ENCODE peak calls at places on chromosomes 12 and 14, in nine cellular contexts. A, O, S, Z, V, H, T, F and B are unnamed samples.

GRCh38 chr14:30559638-30560071 is 697 bp downstream of the G2E3 start:
- DNase-seq in A (peak), O (peak), S (peak), Z (peak), V (peak), H (peak), T (peak), F (no peak), B (peak)

GRCh38 chr14:53187921-53188463 is 34.9 kb upstream of the DDHD1 start:
- DNase-seq in A (peak), O (no peak), S (no peak), Z (no peak), V (no peak), H (peak), T (no peak), F (no peak), B (no peak)

GRCh38 chr14:95320076-95320895 is 578 bp upstream of the CLMN start:
- DNase-seq in A (no peak), O (no peak), S (no peak), Z (peak), V (no peak), H (no peak), T (no peak), F (no peak), B (no peak)

GRCh38 chr14:103141117-103141796 is 18.0 kb downstream of the TNFAIP2 start:
- DNase-seq in A (peak), O (peak), S (peak), Z (no peak), V (peak), H (peak), T (no peak), F (no peak), B (peak)

GRCh38 chr12:87793134-87793533 is 236.1 kb downstream of the C12orf50 start:
- DNase-seq in A (peak), O (peak), S (no peak), Z (no peak), V (no peak), H (no peak), T (no peak), F (no peak), B (no peak)

GRCh38 chr12:84857809-84858208 is 54.8 kb downstream of the SLC6A15 start:
- DNase-seq in A (no peak), O (no peak), S (peak), Z (no peak), V (peak), H (peak), T (no peak), F (no peak), B (no peak)

GRCh38 chr14:104973215-104974145 is 4.7 kb downstream of the AHNAK2 start:
- DNase-seq in A (peak), O (peak), S (peak), Z (no peak), V (no peak), H (peak), T (peak), F (no peak), B (peak)

GRCh38 chr14:102957222-102957621 is 34.8 kb downstream of the AMN start:
- DNase-seq in A (peak), O (peak), S (no peak), Z (no peak), V (no peak), H (no peak), T (no peak), F (no peak), B (no peak)

GRCh38 chr14:33707751-33708150 is 243.1 kb downstream of the EGLN3 start:
- DNase-seq in A (peak), O (no peak), S (no peak), Z (no peak), V (no peak), H (no peak), T (no peak), F (no peak), B (no peak)

GRCh38 chr12:124646385-124647230 is 79.2 kb upstream of the NCOR2 start:
- DNase-seq in A (no peak), O (peak), S (no peak), Z (no peak), V (no peak), H (no peak), T (no peak), F (peak), B (no peak)
- H2AFZ ChIP-seq in A (no peak), O (peak), S (no peak), Z (no peak), V (no peak), H (no peak), T (no peak), F (no peak), B (no peak)

GRCh38 chr12:49872381-49872780 is 29.5 kb upstream of the BCDIN3D start:
- DNase-seq in A (no peak), O (no peak), S (no peak), Z (no peak), V (no peak), H (no peak), T (no peak), F (no peak), B (no peak)
- H2AFZ ChIP-seq in A (no peak), O (no peak), S (no peak), Z (peak), V (no peak), H (no peak), T (no peak), F (no peak), B (no peak)

DNA sequence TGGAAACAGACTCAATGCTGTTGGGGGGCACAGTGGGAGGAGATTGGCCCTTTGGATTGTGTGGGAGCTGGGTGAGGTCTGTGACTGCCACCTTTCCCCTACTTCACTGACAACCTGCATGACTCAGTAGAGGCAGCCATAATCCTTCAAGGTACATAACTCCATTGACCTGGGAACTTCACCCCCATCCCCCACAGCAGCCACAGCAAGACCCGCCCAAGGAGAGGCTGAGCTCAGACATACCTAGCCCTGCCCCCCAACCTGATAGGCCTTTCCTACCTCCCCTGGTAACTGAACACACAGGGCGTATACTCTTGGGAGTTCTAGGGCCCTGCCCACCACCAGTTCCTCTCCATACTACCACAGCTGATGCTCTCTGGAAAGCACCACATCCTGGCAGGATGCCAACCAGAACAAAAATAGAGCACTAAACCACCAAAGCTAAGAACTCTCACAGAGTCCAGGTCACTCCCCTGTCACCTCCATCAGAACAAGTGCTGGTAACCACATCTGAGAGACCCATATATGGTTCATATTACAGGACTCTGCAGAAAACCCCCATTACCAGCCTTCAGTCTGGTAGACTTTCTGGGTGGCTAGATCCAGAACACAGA is 703.9 kb downstream of the FSCB start:
- DNase-seq in A (no peak), O (no peak), S (peak), Z (no peak), V (peak), H (no peak), T (no peak), F (no peak), B (no peak)
- H2AFZ ChIP-seq in A (no peak), O (no peak), S (peak), Z (no peak), V (no peak), H (no peak), T (no peak), F (no peak), B (no peak)

DNA sequence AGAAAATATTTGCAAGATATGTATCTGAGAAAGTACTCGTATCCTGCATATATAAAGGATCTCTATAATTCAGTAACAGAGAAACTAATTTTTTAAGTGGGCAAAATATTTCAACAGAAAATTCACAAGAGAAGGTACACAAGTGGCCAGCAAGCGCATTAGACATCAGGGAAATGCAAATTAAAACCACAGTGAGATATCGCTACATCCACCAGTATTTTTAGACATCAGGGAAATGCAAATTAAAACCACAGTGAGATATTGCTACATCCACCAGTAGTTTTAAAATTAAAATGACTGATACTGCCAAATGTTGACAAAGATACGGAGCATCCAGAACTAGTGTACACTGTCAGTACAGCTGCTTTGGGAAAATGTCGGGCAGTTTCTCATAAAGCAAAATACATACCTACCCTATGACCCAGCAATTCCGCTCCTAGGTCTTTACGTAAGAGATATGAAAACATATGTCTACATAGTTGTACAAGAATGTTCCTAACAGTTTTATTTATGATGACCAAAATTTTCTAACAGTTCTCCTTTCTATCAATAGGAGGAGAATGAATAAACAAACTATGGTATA is 2.8 kb upstream of the KCNK13 start:
- DNase-seq in A (peak), O (no peak), S (no peak), Z (no peak), V (no peak), H (no peak), T (no peak), F (no peak), B (no peak)
- H2AFZ ChIP-seq in A (no peak), O (no peak), S (no peak), Z (no peak), V (no peak), H (no peak), T (no peak), F (no peak), B (no peak)

GRCh38 chr14:74956000-74956279 is 543 bp upstream of the PGF start:
- DNase-seq in A (no peak), O (no peak), S (no peak), Z (no peak), V (no peak), H (no peak), T (no peak), F (no peak), B (no peak)

GRCh38 chr14:74956280-74957072 is 1.1 kb upstream of the PGF start:
- DNase-seq in A (no peak), O (no peak), S (no peak), Z (no peak), V (no peak), H (no peak), T (no peak), F (no peak), B (no peak)

GRCh38 chr14:74954947-74955228 is 509 bp downstream of the PGF start:
- DNase-seq in A (no peak), O (no peak), S (no peak), Z (no peak), V (no peak), H (no peak), T (no peak), F (no peak), B (no peak)

GRCh38 chr14:74954232-74954946 is 1.0 kb downstream of the PGF start:
- DNase-seq in A (no peak), O (no peak), S (no peak), Z (no peak), V (no peak), H (no peak), T (peak), F (no peak), B (peak)

DNA sequence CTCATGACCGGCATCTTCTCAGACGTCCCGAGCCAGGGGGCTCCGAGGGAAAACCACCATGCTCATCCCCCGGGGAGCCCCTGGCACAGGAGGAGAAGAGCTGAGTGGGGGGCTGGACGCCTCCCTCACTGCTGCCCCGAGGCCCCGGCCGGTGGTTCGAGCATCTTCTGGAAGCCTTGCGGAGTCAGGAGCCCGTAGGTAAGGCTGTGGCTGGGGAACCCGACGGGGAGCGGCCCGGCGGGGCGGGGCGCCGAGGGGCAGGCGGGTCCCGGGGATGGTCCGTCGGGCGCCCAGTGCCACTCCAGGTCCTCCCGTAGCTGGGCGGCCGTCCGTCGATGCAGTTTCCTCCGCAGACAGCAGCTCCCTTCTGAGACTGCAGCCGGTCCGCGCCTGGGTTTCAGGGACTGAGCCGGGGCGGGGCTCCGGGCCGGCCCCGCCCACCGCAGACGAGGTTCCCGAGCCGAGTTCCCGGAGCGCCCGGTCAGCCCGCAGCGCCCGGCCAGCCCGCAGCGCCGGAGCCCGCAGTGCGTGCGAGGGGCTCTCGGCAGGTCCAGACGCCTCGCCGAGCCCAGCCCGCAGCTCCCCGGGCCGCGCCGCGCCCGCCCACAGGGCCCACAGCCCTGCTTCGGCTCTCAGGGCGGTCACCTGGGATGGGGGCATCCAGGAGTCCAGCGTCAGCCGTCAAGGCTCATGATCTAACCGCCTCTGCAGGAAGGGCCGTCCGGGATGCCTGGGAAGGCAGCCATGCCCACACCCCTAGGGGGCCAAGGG is at the start of gene PGF:
- DNase-seq in A (peak), O (peak), S (peak), Z (peak), V (no peak), H (peak), T (peak), F (no peak), B (peak)
- H2AFZ ChIP-seq in A (peak), O (peak), S (peak), Z (peak), V (no peak), H (peak), T (peak), F (peak), B (peak)